ENCODE peak calls at places on chromosome 2, in six cellular contexts. N is GM06990, R is activated T-cell treated with anti-CD3 and anti-CD28 coated beads for 24 hours, F is T-helper 2 cell, S is GM10248, M is SK-MEL-5. G is an unnamed sample.

GRCh38 chr2:53708988-53709387 is 58.6 kb upstream of the CHAC2 start:
- DNase-seq in N (no peak), R (no peak), F (no peak), S (no peak), M (no peak), G (no peak)

GRCh38 chr2:121104721-121105141 is 180.3 kb downstream of the TFCP2L1 start:
- DNase-seq in N (no peak), R (no peak), F (no peak), S (no peak), M (no peak), G (no peak)

GRCh38 chr2:160220545-160221009 is 20.5 kb upstream of the ITGB6 start:
- DNase-seq in N (peak), R (no peak), F (no peak), S (no peak), M (no peak), G (no peak)

GRCh38 chr2:239291505-239292350 is 109.1 kb downstream of the HDAC4 start:
- DNase-seq in N (no peak), R (no peak), F (no peak), S (no peak), M (no peak), G (no peak)

GRCh38 chr2:5946210-5947118 is 254.3 kb downstream of the SOX11 start:
- DNase-seq in N (no peak), R (no peak), F (no peak), S (no peak), M (no peak), G (peak)

GRCh38 chr2:121334581-121335293 is 49.7 kb upstream of the TFCP2L1 start:
- DNase-seq in N (no peak), R (no peak), F (no peak), S (no peak), M (no peak), G (no peak)

GRCh38 chr2:229836847-229837246 is 85.0 kb downstream of the TRIP12 start:
- DNase-seq in N (no peak), R (no peak), F (no peak), S (no peak), M (no peak), G (no peak)

GRCh38 chr2:39408351-39409136 is 28.5 kb downstream of the MAP4K3 start:
- DNase-seq in N (peak), R (no peak), F (no peak), S (peak), M (no peak), G (no peak)

GRCh38 chr2:232611559-232612218 is 21.7 kb upstream of the EFHD1 start:
- DNase-seq in N (peak), R (peak), F (peak), S (peak), M (peak), G (no peak)

GRCh38 chr2:156434461-156435291 is 1.5 kb upstream of the GPD2 start:
- DNase-seq in N (no peak), R (no peak), F (no peak), S (peak), M (no peak), G (no peak)

GRCh38 chr2:67169417-67170140 is 227.6 kb upstream of the ETAA1 start:
- DNase-seq in N (no peak), R (no peak), F (no peak), S (no peak), M (no peak), G (no peak)

GRCh38 chr2:196970089-196970488 is 43.6 kb upstream of the PGAP1 start:
- DNase-seq in N (no peak), R (no peak), F (no peak), S (no peak), M (no peak), G (no peak)

GRCh38 chr2:109396338-109397180 is 217.2 kb downstream of the SEPTIN10 start:
- DNase-seq in N (no peak), R (no peak), F (no peak), S (no peak), M (no peak), G (no peak)

GRCh38 chr2:33412920-33413319 is 63.5 kb upstream of the RASGRP3 start:
- DNase-seq in N (no peak), R (no peak), F (no peak), S (peak), M (peak), G (peak)

GRCh38 chr2:6078414-6078813 is 386.2 kb downstream of the SOX11 start:
- DNase-seq in N (no peak), R (no peak), F (no peak), S (no peak), M (no peak), G (no peak)

GRCh38 chr2:36376319-36376765 is 20.8 kb downstream of the CRIM1 start:
- DNase-seq in N (no peak), R (no peak), F (no peak), S (no peak), M (no peak), G (peak)

GRCh38 chr2:85961754-85962153 is 73.0 kb upstream of the ST3GAL5 start:
- DNase-seq in N (no peak), R (no peak), F (no peak), S (no peak), M (no peak), G (no peak)

GRCh38 chr2:8682719-8683667 is 1.1 kb downstream of the ID2 start:
- DNase-seq in N (peak), R (no peak), F (peak), S (no peak), M (peak), G (peak)